ENCODE peak calls at places on chromosomes 13 and 19, in seven cellular contexts. C is esophagus muscularis mucosa, L is A549, N is right atrium auricular region, Q is SK-N-SH, U is BJ, M is PC-9. P is an unnamed sample.

GRCh38 chr13:28161370-28161769 is 23.0 kb downstream of the PAN3 start:
- DNase-seq in M (no peak), Q (no peak), L (no peak), N (no peak), C (no peak), U (no peak), P (no peak)

GRCh38 chr19:13670846-13671245 is 93.5 kb upstream of the MRI1 start:
- DNase-seq in N (no peak), Q (no peak), L (no peak), C (no peak), U (no peak), M (no peak), P (no peak)

GRCh38 chr13:43935878-43936277 is 56.2 kb downstream of the LACC1 start:
- DNase-seq in Q (no peak), N (no peak), M (no peak), U (no peak), C (no peak), L (no peak), P (no peak)

GRCh38 chr13:25215253-25215575 is 43.1 kb upstream of the AMER2 start:
- DNase-seq in Q (no peak), U (no peak), N (no peak), L (no peak), M (no peak), C (no peak), P (no peak)

GRCh38 chr13:64527561-64527960 is 2702.6 kb downstream of the PCDH9 start:
- DNase-seq in U (no peak), C (no peak), L (no peak), Q (no peak), M (no peak), N (no peak), P (no peak)

GRCh38 chr13:83955011-83955410 is 72.7 kb upstream of the SLITRK1 start:
- DNase-seq in M (no peak), L (no peak), C (no peak), N (no peak), Q (no peak), U (no peak), P (no peak)

GRCh38 chr13:48138270-48138669 is 43.4 kb upstream of the MED4 start:
- DNase-seq in L (no peak), Q (no peak), N (no peak), C (no peak), U (no peak), M (no peak), P (no peak)

GRCh38 chr19:40607311-40607871 is 6.2 kb downstream of the LTBP4 start:
- DNase-seq in N (no peak), U (no peak), L (no peak), Q (no peak), M (peak; percentile 52), C (no peak), P (no peak)

GRCh38 chr13:114130708-114131580 is 1.5 kb downstream of the RASA3 start:
- DNase-seq in U (peak; percentile 58), N (peak; percentile 71), L (peak; percentile 18), Q (peak; percentile 88), C (no peak), M (peak; percentile 43), P (no peak)

GRCh38 chr13:39542361-39542760 is 60.6 kb downstream of the LHFPL6 start:
- DNase-seq in U (no peak), N (no peak), M (no peak), Q (no peak), C (no peak), L (no peak), P (no peak)

GRCh38 chr19:55206664-55207500 is 2.4 kb downstream of the PTPRH start:
- DNase-seq in U (peak; percentile 67), Q (peak; percentile 96), L (peak; percentile 93), C (peak; percentile 93), M (peak; percentile 95), N (peak; percentile 89), P (peak; percentile 53)

GRCh38 chr19:54247106-54247930 is 4.7 kb upstream of the LILRA6 start:
- DNase-seq in Q (no peak), C (peak; percentile 75), N (peak; percentile 43), U (no peak), L (no peak), M (no peak), P (no peak)

GRCh38 chr19:8529369-8530006 is 15.5 kb upstream of the ZNF414 start:
- DNase-seq in L (no peak), U (no peak), M (no peak), Q (no peak), C (no peak), N (no peak), P (no peak)

GRCh38 chr19:8526345-8527062 is 12.5 kb upstream of the ZNF414 start:
- DNase-seq in U (peak; percentile 60), C (peak; percentile 94), N (peak; percentile 92), L (peak; percentile 86), M (peak; percentile 91), Q (peak; percentile 95), P (no peak)

GRCh38 chr19:8530061-8530679 is 16.2 kb upstream of the ZNF414 start:
- DNase-seq in M (no peak), C (no peak), L (no peak), U (no peak), Q (no peak), N (no peak), P (no peak)

GRCh38 chr19:8528500-8528899 is 14.5 kb upstream of the ZNF414 start:
- DNase-seq in L (no peak), N (no peak), C (no peak), Q (no peak), M (no peak), U (no peak), P (no peak)

DNA sequence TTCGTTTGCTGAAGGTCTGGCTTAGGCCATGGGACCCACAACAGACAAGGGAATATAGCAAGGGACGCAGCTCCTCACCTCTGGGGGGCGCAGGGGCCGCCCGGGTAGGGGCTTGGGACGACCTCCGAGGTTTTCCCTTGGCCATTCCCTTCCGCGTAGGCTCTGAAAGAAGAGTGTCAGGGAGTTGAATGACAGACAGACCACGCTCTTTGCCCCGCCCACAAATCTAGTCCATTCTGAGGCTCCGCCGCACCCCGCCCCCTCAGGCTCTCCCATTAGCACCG is 11.4 kb upstream of the ZNF414 start:
- DNase-seq in Q (no peak), N (no peak), M (no peak), C (no peak), L (no peak), U (no peak), P (no peak)
- TF ChIP-seq CTCF in Q (peak; percentile 44), N (no peak), M (peak; percentile 29), C (no peak), L (no peak), U (peak; percentile 39), P (peak; percentile 42)

DNA sequence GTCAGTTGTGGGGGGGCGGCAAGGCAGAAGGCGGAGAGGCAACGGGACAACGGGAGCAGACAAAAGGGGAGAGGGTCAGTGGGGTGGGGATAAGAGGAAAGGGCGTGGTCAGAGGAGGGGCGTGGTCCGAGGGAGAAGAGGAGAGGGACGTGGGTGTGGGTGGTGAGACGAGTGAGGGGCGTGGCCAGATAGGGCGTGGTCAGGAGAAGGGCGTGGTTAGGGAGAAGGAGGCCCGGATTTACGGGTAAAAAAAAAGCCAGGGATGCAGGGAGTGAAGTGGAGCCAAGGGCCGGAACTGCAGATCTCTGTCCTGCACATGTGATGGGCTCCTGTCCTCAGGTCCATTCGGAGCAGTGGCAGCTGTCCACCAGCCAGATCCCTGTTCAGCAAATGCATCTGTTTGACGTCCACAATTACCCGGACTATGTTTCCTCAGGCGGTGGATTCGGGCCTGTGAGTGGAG is 21.5 kb downstream of the CPT1C start:
- DNase-seq in U (peak; percentile 61), M (peak; percentile 47), L (peak; percentile 96), N (no peak), Q (peak; percentile 93), C (no peak), P (no peak)
- H3K4me3 ChIP-seq in U (peak overlapping the region; percentile 38), M (no peak overlapping the region), L (peak overlapping the region; percentile 47), N (no peak overlapping the region), Q (peak overlapping the region; percentile 24), C (no peak overlapping the region), P (no peak overlapping the region)

GRCh38 chr13:106922384-106922783 is 354.4 kb upstream of the ARGLU1 start:
- DNase-seq in C (no peak), N (no peak), L (no peak), M (no peak), U (no peak), Q (no peak), P (no peak)
- TF ChIP-seq CTCF in C (no peak), N (no peak), L (no peak), M (no peak), U (no peak), Q (no peak), P (no peak)

GRCh38 chr19:32542477-32543106 is 38.4 kb upstream of the PDCD5 start:
- DNase-seq in N (no peak), C (no peak), L (no peak), U (no peak), Q (no peak), M (no peak), P (no peak)
- H3K4me3 ChIP-seq in N (no peak overlapping the region), C (no peak overlapping the region), L (no peak overlapping the region), U (no peak overlapping the region), Q (no peak overlapping the region), M (no peak overlapping the region), P (no peak overlapping the region)

DNA sequence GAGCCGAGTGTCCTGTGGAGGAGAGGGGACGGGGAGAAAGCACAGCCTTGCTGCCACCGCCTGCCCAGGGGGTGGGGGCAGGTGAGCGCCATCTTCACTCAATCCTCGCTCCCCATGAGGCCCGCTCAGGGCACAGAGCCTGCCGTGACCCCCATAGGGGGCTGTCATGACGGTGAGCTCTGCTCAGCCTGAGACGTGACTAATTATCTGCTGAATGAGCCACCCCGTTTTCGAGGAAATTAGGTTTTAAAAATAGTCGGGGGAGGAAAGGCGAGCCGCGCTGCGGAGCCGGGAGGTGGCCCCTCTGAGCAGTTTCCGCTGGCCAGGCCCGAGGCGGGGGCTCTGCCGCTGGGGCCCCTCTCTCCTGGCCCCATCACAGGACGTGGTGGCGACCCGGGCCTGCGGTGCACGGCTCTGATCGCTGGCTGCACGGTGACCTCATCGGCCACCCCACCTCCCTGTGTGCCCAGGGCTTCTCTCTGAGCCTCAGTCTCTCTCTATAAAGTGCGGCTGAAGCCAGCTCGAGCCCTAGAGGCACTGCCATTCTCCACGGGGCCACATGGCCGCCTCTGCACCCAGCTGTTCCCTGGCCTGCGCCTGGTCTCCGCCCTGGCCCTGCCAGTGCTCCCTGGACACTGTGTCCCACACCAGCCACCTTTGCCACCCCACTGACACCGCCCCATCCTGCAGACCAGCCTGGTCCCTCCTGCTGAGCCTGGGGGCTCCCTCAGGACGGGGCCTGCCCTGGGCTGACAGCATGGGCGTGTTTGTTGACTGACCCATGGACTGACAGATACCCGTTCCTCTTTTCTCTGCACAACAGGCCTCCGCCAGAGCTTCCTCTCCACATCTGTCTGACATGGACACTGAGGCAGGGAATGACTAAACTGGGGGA is 28.3 kb downstream of the PIP5K1C start:
- DNase-seq in C (no peak), L (no peak), M (no peak), Q (no peak), N (no peak), U (no peak), P (no peak)
- TF ChIP-seq CTCF in C (no peak), L (no peak), M (no peak), Q (no peak), N (no peak), U (peak; percentile 40), P (no peak)

DNA sequence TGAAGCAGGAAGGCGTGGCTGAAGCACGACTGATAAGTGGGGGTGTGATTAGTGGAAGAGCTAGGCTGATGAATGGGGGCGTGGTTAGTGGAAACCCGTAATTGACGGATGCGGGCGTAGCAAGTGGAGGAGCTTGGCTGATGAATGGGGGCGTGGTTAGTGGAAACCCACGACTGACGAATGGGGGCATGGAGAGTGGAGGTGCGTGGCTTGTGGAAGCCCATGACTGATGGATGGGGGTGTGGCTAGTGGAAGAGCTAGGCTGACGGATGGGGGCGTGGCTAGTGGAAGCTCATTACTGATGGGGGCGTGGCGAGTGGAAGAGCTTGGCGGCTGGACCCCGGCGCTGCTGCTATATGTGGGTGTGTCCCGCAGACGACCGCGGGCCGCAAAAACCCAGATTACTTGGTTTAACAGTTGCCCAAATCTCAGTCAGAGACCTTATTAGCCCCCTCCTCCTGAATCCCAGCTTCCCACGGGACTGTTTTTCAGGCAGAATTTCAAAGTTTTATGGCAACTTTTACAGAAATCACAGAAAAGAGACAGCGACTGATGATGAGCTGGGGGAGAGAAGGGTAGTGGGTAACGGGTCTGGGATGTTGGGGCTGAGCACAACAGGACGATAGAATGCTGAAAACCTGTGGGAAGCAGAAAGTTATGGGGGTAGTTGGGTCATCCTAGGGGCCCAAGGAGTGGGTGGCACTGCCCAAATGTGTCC is 9.0 kb upstream of the MEIS3 start:
- DNase-seq in N (peak; percentile 86), Q (peak; percentile 96), M (peak; percentile 88), L (peak; percentile 98), C (peak; percentile 95), U (peak; percentile 97), P (peak; percentile 95)
- H3K4me3 ChIP-seq in N (no peak overlapping the region), Q (peak overlapping the region; percentile 37), M (peak overlapping the region; percentile 33), L (peak overlapping the region; percentile 42), C (peak overlapping the region; percentile 13), U (peak overlapping the region; percentile 24), P (peak overlapping the region; percentile 13)

P was measured in AG09309.